ENCODE peak calls at places on chromosomes 16 and 17, in four cellular contexts. I is endothelial cell, L is epithelial cell of esophagus, J is adrenal gland. Y is an unnamed sample.

GRCh38 chr16:68434654-68435210 is 13.6 kb downstream of the SMPD3 start:
- DNase-seq in I (no peak), L (peak; percentile 55), J (no peak), Y (no peak)

GRCh38 chr16:68236804-68237242 is 896 bp upstream of the ESRP2 start:
- DNase-seq in I (no peak), L (no peak), J (no peak), Y (no peak)

GRCh38 chr17:64982139-64982802 is 63.0 kb upstream of the LRRC37A3 start:
- DNase-seq in I (no peak), L (no peak), J (no peak), Y (no peak)

GRCh38 chr17:42675984-42676423 is 790 bp downstream of the PLEKHH3 start:
- DNase-seq in I (peak; percentile 43), L (peak; percentile 67), J (peak; percentile 60), Y (no peak)

GRCh38 chr16:67349172-67349571 is 22.6 kb downstream of the LRRC36 start:
- DNase-seq in I (no peak), L (peak; percentile 50), J (no peak), Y (no peak)

GRCh38 chr16:63945805-63946204 is 1176.1 kb downstream of the CDH11 start:
- DNase-seq in I (no peak), L (no peak), J (no peak), Y (no peak)

GRCh38 chr16:58462997-58463891 is 36.7 kb upstream of the NDRG4 start:
- DNase-seq in I (peak; percentile 32), L (no peak), J (peak; percentile 68), Y (peak; percentile 32)

GRCh38 chr17:13776027-13776551 is 174.4 kb upstream of the HS3ST3A1 start:
- DNase-seq in I (no peak), L (peak; percentile 80), J (no peak), Y (no peak)

GRCh38 chr17:39757931-39758873 is 20.5 kb downstream of the GRB7 start:
- DNase-seq in I (no peak), L (no peak), J (no peak), Y (no peak)

GRCh38 chr17:6233339-6233738 is 163.2 kb downstream of the WSCD1 start:
- DNase-seq in I (no peak), L (no peak), J (no peak), Y (no peak)

GRCh38 chr16:73149329-73149728 is 101.4 kb upstream of the ZFHX3 start:
- DNase-seq in I (no peak), L (no peak), J (no peak), Y (no peak)

GRCh38 chr17:75877752-75878173 is 618 bp downstream of the TRIM47 start:
- DNase-seq in I (peak; percentile 68), L (peak; percentile 85), J (peak; percentile 62), Y (no peak)
- TF ChIP-seq CTCF in I (peak; percentile 55), L (peak; percentile 29), J (peak; percentile 47), Y (peak; percentile 37)

DNA sequence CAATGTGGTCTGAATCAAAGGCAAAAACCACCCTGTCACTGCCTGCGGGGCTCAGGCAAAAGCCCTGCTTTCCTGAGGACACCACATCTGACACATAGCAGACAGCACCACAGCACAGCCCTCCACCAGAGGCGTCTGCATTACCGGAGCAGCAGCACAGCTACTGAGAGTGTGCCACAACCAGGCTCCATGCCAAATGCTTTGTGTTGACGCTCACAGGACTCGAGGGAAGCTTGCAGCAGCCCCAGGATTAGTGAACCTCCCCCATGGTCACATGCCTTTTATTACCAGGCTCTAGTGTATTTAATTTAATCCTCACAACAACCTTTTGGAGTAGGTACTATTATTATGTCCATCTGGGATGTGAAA is 12.6 kb downstream of the ATPAF2 start:
- DNase-seq in I (no peak), L (peak; percentile 66), J (no peak), Y (no peak)
- TF ChIP-seq CTCF in I (no peak), L (peak; percentile 10), J (no peak), Y (no peak)

GRCh38 chr16:49644143-49644460 is 211.8 kb downstream of the ZNF423 start:
- DNase-seq in I (no peak), L (no peak), J (no peak), Y (no peak)
- TF ChIP-seq CTCF in I (no peak), L (no peak), J (no peak), Y (peak; percentile 20)

DNA sequence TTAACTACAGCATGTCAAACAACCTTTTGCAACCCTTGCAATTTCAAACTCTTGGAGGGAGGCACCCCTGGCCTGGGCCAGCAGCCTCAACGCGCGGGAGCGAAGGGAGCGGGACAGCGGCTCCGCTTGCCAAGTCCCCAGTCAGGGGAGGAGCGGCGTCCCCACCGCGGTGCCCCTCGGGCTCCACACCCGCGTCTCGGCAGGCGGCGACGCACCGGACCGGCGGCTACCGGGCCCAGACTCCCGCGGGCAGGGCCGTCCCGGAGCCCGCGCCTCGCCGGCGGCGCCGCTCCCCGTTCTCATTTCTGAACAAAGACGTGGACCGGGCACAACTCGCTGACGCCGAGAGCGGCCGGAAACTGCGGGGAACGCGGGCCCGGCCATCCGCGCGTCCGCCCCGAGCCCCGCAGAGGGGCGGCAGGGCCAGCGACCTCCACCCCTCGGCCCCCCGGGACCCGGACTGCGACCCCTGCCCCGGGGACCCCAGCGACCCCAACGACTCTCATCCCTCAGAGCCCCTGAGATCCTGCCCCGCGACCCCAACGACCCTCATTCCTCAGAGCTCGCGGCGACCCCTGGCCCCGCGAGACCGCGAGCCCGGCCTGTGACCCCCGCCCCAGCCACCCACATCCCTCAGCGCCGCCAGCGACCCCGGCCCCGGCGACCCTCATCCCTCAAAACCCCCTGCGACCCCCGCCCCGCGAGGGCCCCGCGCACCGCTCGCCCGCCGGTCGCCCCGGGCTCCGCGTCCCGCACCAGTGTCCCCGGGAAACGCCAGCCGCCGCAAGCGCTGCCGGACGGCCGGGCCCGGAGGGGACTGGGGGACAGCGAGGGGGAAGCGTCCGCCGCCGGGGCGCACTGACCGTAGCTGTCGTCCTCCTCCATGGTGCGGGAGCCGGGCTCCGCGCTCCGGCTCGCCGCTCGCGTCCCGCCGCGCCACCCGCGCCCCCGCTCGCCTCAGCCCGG is at the start of gene CYTH1:
- DNase-seq in I (peak; percentile 58), L (peak; percentile 34), J (peak; percentile 69), Y (no peak)
- TF ChIP-seq CTCF in I (no peak), L (no peak), J (no peak), Y (no peak)

DNA sequence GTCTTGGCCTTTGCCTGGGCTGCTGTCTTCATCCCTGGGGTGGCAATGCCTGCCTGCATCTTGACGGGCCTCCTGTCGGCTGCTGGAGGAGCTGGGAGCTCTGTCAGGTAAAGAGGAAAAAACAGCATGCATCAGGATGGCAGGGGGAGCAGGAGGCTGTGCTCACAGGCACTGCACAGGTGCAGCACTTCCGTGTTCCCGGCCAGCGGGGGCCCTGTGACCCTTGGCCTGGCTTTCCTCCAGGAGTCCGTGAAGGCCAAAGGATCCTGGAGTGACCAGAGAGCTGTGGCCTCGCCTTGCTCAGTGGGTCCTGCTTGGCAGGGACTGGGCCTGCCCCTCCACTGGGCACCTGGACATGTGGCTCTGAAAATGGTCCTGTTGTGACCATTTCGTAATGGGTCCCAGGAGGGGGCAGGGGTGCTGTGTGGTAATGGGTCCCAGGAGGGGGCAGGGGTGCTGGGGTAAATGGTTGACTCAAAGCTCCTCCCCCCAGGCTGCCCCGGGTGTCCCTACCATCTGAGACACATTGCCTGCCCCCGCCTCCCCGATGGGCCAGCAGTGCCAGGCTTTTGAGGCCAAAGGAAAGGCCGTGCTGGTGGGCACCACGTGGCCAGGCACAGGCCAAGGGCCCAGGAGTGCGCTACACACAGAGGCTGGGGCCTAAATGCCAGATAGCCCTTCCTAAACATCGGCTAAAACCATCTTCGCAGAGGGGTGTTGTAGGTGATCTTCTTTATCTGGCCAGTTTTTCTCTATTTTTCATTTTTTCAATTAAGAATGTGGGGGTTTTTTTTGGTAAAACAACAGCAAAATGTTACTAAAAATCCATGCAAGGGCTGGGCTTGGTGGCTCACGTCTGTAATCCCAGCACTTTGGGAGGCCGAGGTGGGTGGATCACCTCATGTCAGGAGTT is 4.0 kb upstream of the FASN start:
- DNase-seq in I (no peak), L (no peak), J (no peak), Y (no peak)
- TF ChIP-seq CTCF in I (no peak), L (no peak), J (no peak), Y (no peak)

GRCh38 chr16:84141143-84141670 is 3.8 kb downstream of the HSDL1 start:
- DNase-seq in I (no peak), L (no peak), J (no peak), Y (no peak)

GRCh38 chr16:84144301-84144858 is 597 bp downstream of the HSDL1 start:
- DNase-seq in I (peak; percentile 33), L (peak; percentile 28), J (peak; percentile 37), Y (no peak)

GRCh38 chr16:84143784-84144199 is 1.2 kb downstream of the HSDL1 start:
- DNase-seq in I (no peak), L (peak; percentile 25), J (peak; percentile 40), Y (no peak)

GRCh38 chr16:84143081-84143480 is 1.9 kb downstream of the HSDL1 start:
- DNase-seq in I (no peak), L (no peak), J (no peak), Y (no peak)

GRCh38 chr16:84144859-84145639 is at the start of the genes DNAAF1 and HSDL1:
- DNase-seq in I (peak; percentile 99), L (peak; percentile 85), J (peak; percentile 88), Y (peak; percentile 45)
- TF ChIP-seq CTCF in I (no peak), L (peak; percentile 13), J (no peak), Y (peak; percentile 11)

GRCh38 chr17:4593021-4593797 is 8.9 kb downstream of the SMTNL2 start:
- DNase-seq in I (no peak), L (no peak), J (no peak), Y (no peak)

GRCh38 chr17:4591529-4591928 is 7.2 kb downstream of the SMTNL2 start:
- DNase-seq in I (no peak), L (peak; percentile 34), J (no peak), Y (no peak)

GRCh38 chr17:4596636-4597380 is 12.5 kb downstream of the SMTNL2 start:
- DNase-seq in I (peak; percentile 2), L (no peak), J (no peak), Y (no peak)

GRCh38 chr17:4592240-4593005 is 8.1 kb downstream of the SMTNL2 start:
- DNase-seq in I (no peak), L (no peak), J (no peak), Y (no peak)

GRCh38 chr17:4594406-4595349 is 10.3 kb downstream of the SMTNL2 start:
- DNase-seq in I (peak; percentile 69), L (peak; percentile 26), J (no peak), Y (no peak)
- TF ChIP-seq CTCF in I (peak; percentile 48), L (peak; percentile 44), J (peak; percentile 13), Y (peak; percentile 14)